ENCODE peak calls at places on chromosomes 3 and 15, in six cellular contexts. Q, L, X, P, S and N are unnamed samples.
A peak's percentile ranks its signal among the peaks of the same experiment; 100 is the strongest.

GRCh38 chr3:126622694-126623093 is 32.2 kb downstream of the TXNRD3 start:
- DNase-seq in Q (no peak), L (no peak), X (no peak), P (no peak), S (no peak), N (no peak)

GRCh38 chr3:135848051-135848450 is 117.5 kb upstream of the PPP2R3A start:
- DNase-seq in Q (no peak), L (no peak), X (no peak), P (no peak), S (no peak), N (no peak)

GRCh38 chr15:23877502-23878412 is 190.7 kb upstream of the NDN start:
- DNase-seq in Q (peak; percentile 25), L (peak; percentile 75), X (peak; percentile 38), P (peak; percentile 78), S (no peak), N (no peak)

GRCh38 chr3:154178172-154178571 is 57.0 kb downstream of the ARHGEF26 start:
- DNase-seq in Q (no peak), L (no peak), X (no peak), P (no peak), S (no peak), N (no peak)

GRCh38 chr3:178950676-178951075 is 120.9 kb downstream of the ZMAT3 start:
- DNase-seq in Q (no peak), L (no peak), X (no peak), P (no peak), S (no peak), N (no peak)

GRCh38 chr15:83904107-83904720 is 250.3 kb downstream of the ADAMTSL3 start:
- DNase-seq in Q (peak; percentile 7), L (no peak), X (no peak), P (no peak), S (no peak), N (no peak)

GRCh38 chr15:70507772-70508351 is 255.5 kb downstream of the UACA start:
- DNase-seq in Q (peak; percentile 39), L (no peak), X (peak; percentile 57), P (no peak), S (no peak), N (peak; percentile 23)

GRCh38 chr3:136946978-136947377 is 10.8 kb upstream of the IL20RB start:
- DNase-seq in Q (no peak), L (no peak), X (no peak), P (no peak), S (no peak), N (no peak)

GRCh38 chr3:172152869-172153268 is 113.5 kb downstream of the FNDC3B start:
- DNase-seq in Q (peak; percentile 24), L (no peak), X (no peak), P (no peak), S (no peak), N (no peak)

GRCh38 chr3:197527569-197527968 is 28.2 kb downstream of the BDH1 start:
- DNase-seq in Q (no peak), L (no peak), X (no peak), P (no peak), S (no peak), N (no peak)

GRCh38 chr3:45498532-45498931 is 96.0 kb upstream of the LIMD1 start:
- DNase-seq in Q (no peak), L (no peak), X (no peak), P (peak; percentile 43), S (no peak), N (no peak)

GRCh38 chr3:131655076-131655685 is 152.4 kb upstream of the MRPL3 start:
- DNase-seq in Q (no peak), L (no peak), X (no peak), P (no peak), S (no peak), N (no peak)

GRCh38 chr15:62153228-62153627 is 11.9 kb downstream of the C2CD4B start:
- DNase-seq in Q (no peak), L (no peak), X (no peak), P (no peak), S (no peak), N (no peak)

GRCh38 chr3:106088270-106088669 is 219.5 kb upstream of the CBLB start:
- DNase-seq in Q (no peak), L (no peak), X (no peak), P (no peak), S (no peak), N (no peak)

GRCh38 chr15:59313703-59314332 is 58.9 kb downstream of the MYO1E start:
- DNase-seq in Q (no peak), L (no peak), X (no peak), P (no peak), S (no peak), N (no peak)

GRCh38 chr15:31974855-31975421 is 55.4 kb upstream of the CHRNA7 start:
- DNase-seq in Q (peak; percentile 25), L (peak; percentile 36), X (peak; percentile 46), P (peak; percentile 87), S (no peak), N (peak; percentile 52)

GRCh38 chr3:133591271-133591742 is 17.8 kb downstream of the CDV3 start:
- DNase-seq in Q (peak; percentile 42), L (no peak), X (no peak), P (no peak), S (no peak), N (no peak)

GRCh38 chr3:52682016-52682415 is 3.7 kb downstream of the PBRM1 start:
- DNase-seq in Q (peak; percentile 72), L (no peak), X (no peak), P (peak; percentile 46), S (no peak), N (no peak)

GRCh38 chr3:101781166-101781565 is 2.2 kb downstream of the NXPE3 start:
- DNase-seq in Q (no peak), L (no peak), X (no peak), P (peak; percentile 22), S (no peak), N (no peak)

GRCh38 chr3:37892917-37893595 is 31.4 kb downstream of the CTDSPL start:
- DNase-seq in Q (peak; percentile 34), L (no peak), X (no peak), P (no peak), S (no peak), N (no peak)

GRCh38 chr15:56804279-56804678 is 71.0 kb upstream of the ZNF280D start:
- DNase-seq in Q (no peak), L (no peak), X (no peak), P (no peak), S (no peak), N (peak; percentile 19)

GRCh38 chr3:116005404-116005803 is 382.1 kb downstream of the GAP43 start:
- DNase-seq in Q (peak; percentile 39), L (no peak), X (no peak), P (no peak), S (no peak), N (no peak)

GRCh38 chr3:155387571-155387970 is 94.1 kb upstream of the STRIT1 start:
- DNase-seq in Q (no peak), L (no peak), X (no peak), P (no peak), S (no peak), N (no peak)

GRCh38 chr3:178443634-178444033 is 92.6 kb upstream of the KCNMB2 start:
- DNase-seq in Q (no peak), L (peak; percentile 61), X (no peak), P (no peak), S (no peak), N (no peak)

GRCh38 chr3:51777985-51778384 is 1.1 kb downstream of the IQCF6 start:
- DNase-seq in Q (no peak), L (no peak), X (no peak), P (no peak), S (no peak), N (no peak)

GRCh38 chr3:25165306-25165705 is 262.8 kb upstream of the RARB start:
- DNase-seq in Q (no peak), L (no peak), X (no peak), P (no peak), S (no peak), N (no peak)

GRCh38 chr3:161310649-161311423 is 60.5 kb downstream of the SPTSSB start:
- DNase-seq in Q (no peak), L (peak; percentile 80), X (peak; percentile 90), P (no peak), S (no peak), N (peak; percentile 21)

GRCh38 chr3:76365284-76365683 is 579.9 kb upstream of the ZNF717 start:
- DNase-seq in Q (no peak), L (no peak), X (no peak), P (no peak), S (no peak), N (no peak)

GRCh38 chr3:130737622-130738021 is 9.0 kb downstream of the PIK3R4 start:
- DNase-seq in Q (no peak), L (no peak), X (no peak), P (no peak), S (no peak), N (no peak)

GRCh38 chr3:166013073-166013679 is 176.0 kb upstream of the BCHE start:
- DNase-seq in Q (peak; percentile 3), L (peak; percentile 80), X (no peak), P (no peak), S (no peak), N (peak; percentile 29)

GRCh38 chr3:131218196-131218595 is 163.4 kb upstream of the NUDT16 start:
- DNase-seq in Q (no peak), L (no peak), X (no peak), P (no peak), S (no peak), N (no peak)

GRCh38 chr15:99480223-99480810 is 85.5 kb upstream of the MEF2A start:
- DNase-seq in Q (no peak), L (no peak), X (peak; percentile 16), P (no peak), S (no peak), N (no peak)

GRCh38 chr3:141272906-141273662 is 41.5 kb downstream of the PXYLP1 start:
- DNase-seq in Q (no peak), L (no peak), X (no peak), P (no peak), S (no peak), N (no peak)

GRCh38 chr15:68629519-68630204 is 50.9 kb downstream of the CORO2B start:
- DNase-seq in Q (no peak), L (no peak), X (no peak), P (no peak), S (no peak), N (no peak)